ENCODE peak calls at places on chromosomes 12 and 14, in five cellular contexts. One of them, this sample, is unnamed.

GRCh38 chr14:54275997-54276396 is 120.8 kb upstream of the CDKN3 start:
- DNase-seq in CD4-positive, alpha-beta T cell: no peak
- DNase-seq in substantia nigra: no peak
- DNase-seq in upper lobe of left lung: no peak
- DNase-seq in caudate nucleus: no peak
- DNase-seq in this sample: no peak

GRCh38 chr12:38137716-38138115 is 178.9 kb upstream of the ALG10B start:
- DNase-seq in CD4-positive, alpha-beta T cell: no peak
- DNase-seq in substantia nigra: no peak
- DNase-seq in upper lobe of left lung: peak
- DNase-seq in caudate nucleus: no peak
- DNase-seq in this sample: no peak

GRCh38 chr14:20697273-20698017 is 8.9 kb downstream of the ANG start:
- DNase-seq in CD4-positive, alpha-beta T cell: peak
- DNase-seq in substantia nigra: peak
- DNase-seq in upper lobe of left lung: no peak
- DNase-seq in caudate nucleus: peak
- DNase-seq in this sample: peak

GRCh38 chr12:124471828-124472227 is 95.6 kb downstream of the NCOR2 start:
- DNase-seq in CD4-positive, alpha-beta T cell: no peak
- DNase-seq in substantia nigra: no peak
- DNase-seq in upper lobe of left lung: no peak
- DNase-seq in caudate nucleus: no peak
- DNase-seq in this sample: no peak

GRCh38 chr14:32508281-32508680 is 179.2 kb downstream of the AKAP6 start:
- DNase-seq in CD4-positive, alpha-beta T cell: no peak
- DNase-seq in substantia nigra: no peak
- DNase-seq in upper lobe of left lung: no peak
- DNase-seq in caudate nucleus: no peak
- DNase-seq in this sample: no peak

GRCh38 chr12:43407816-43408645 is 144.0 kb downstream of the ADAMTS20 start:
- DNase-seq in CD4-positive, alpha-beta T cell: no peak
- DNase-seq in substantia nigra: no peak
- DNase-seq in upper lobe of left lung: no peak
- DNase-seq in caudate nucleus: no peak
- DNase-seq in this sample: no peak

GRCh38 chr12:12560587-12561304 is 1.9 kb downstream of the DUSP16 start:
- DNase-seq in CD4-positive, alpha-beta T cell: peak
- DNase-seq in substantia nigra: no peak
- DNase-seq in upper lobe of left lung: no peak
- DNase-seq in caudate nucleus: peak
- DNase-seq in this sample: peak

GRCh38 chr12:58253663-58254062 is 312.3 kb downstream of the ATP23 start:
- DNase-seq in CD4-positive, alpha-beta T cell: no peak
- DNase-seq in substantia nigra: no peak
- DNase-seq in upper lobe of left lung: no peak
- DNase-seq in caudate nucleus: no peak
- DNase-seq in this sample: no peak

GRCh38 chr12:124668602-124669001 is 101.2 kb upstream of the NCOR2 start:
- DNase-seq in CD4-positive, alpha-beta T cell: no peak
- DNase-seq in substantia nigra: no peak
- DNase-seq in upper lobe of left lung: no peak
- DNase-seq in caudate nucleus: no peak
- DNase-seq in this sample: no peak

GRCh38 chr12:49832836-49833421 is 4.7 kb upstream of the NCKAP5L start:
- DNase-seq in CD4-positive, alpha-beta T cell: no peak
- DNase-seq in substantia nigra: no peak
- DNase-seq in upper lobe of left lung: no peak
- DNase-seq in caudate nucleus: no peak
- DNase-seq in this sample: no peak

DNA sequence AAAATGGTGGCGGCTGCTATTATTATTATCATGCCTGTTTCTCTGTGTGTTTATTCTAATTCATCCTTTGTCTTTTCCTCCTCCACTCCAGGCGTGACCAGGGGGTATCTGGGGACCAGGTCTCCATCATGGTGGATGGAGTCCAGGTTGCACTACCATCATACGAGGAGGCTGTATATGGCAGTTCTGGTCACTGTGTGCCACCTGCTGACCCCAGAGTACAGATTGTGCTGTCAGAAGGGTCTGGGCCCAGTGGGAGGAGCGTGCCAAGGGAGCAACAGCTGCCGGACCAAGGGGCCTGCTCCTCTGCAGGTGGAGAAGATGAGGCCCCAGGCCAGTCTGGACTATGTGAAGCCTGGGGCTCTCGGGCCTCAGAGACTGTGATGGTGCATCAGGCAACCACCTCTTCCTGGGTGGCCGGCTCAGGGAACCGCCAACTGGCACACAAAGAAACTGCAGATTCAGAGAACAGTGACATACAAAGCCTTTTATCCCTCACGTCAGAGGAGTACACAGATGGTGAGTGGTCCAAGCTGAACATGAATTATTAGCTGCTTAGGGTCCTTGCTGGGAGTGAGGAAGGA is 58.3 kb upstream of the SRSF5 start:
- DNase-seq in CD4-positive, alpha-beta T cell: peak
- DNase-seq in substantia nigra: peak
- DNase-seq in upper lobe of left lung: no peak
- DNase-seq in caudate nucleus: no peak
- DNase-seq in this sample: no peak
- H3K27ac ChIP-seq in CD4-positive, alpha-beta T cell: no peak
- H3K27ac ChIP-seq in substantia nigra: peak
- H3K27ac ChIP-seq in upper lobe of left lung: peak
- H3K27ac ChIP-seq in caudate nucleus: no peak
- H3K27ac ChIP-seq in this sample: no peak

DNA sequence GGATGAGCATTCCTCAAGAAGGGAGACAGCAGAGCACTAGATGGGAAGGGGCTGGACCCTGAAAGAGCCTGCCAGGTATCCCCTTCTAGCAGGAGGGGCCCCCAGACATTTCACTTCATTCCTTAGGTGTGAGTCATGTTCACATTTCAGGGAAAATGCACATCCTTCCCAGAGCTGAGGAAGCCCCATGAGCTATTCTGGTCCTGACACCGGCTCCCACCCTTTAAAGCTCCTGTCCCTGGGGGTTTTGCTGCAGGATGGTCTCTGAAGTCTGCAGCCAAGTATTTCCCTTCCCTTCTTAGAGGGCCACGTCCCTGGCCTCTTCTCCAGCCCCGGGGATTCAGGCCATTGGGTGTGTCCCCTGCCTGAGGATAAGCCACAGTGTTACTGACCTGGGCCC is 267.0 kb downstream of the CACNA1C start:
- DNase-seq in CD4-positive, alpha-beta T cell: no peak
- DNase-seq in substantia nigra: no peak
- DNase-seq in upper lobe of left lung: no peak
- DNase-seq in caudate nucleus: no peak
- DNase-seq in this sample: no peak
- H3K27ac ChIP-seq in CD4-positive, alpha-beta T cell: no peak
- H3K27ac ChIP-seq in substantia nigra: no peak
- H3K27ac ChIP-seq in upper lobe of left lung: peak
- H3K27ac ChIP-seq in caudate nucleus: no peak
- H3K27ac ChIP-seq in this sample: no peak

GRCh38 chr12:121630791-121631190 is 4.5 kb downstream of the ORAI1 start:
- DNase-seq in CD4-positive, alpha-beta T cell: no peak
- DNase-seq in substantia nigra: no peak
- DNase-seq in upper lobe of left lung: no peak
- DNase-seq in caudate nucleus: no peak
- DNase-seq in this sample: no peak

GRCh38 chr12:121634836-121635235 is 8.5 kb downstream of the ORAI1 start:
- DNase-seq in CD4-positive, alpha-beta T cell: no peak
- DNase-seq in substantia nigra: no peak
- DNase-seq in upper lobe of left lung: no peak
- DNase-seq in caudate nucleus: no peak
- DNase-seq in this sample: no peak

GRCh38 chr12:121628536-121628935 is 2.2 kb downstream of the ORAI1 start:
- DNase-seq in CD4-positive, alpha-beta T cell: no peak
- DNase-seq in substantia nigra: no peak
- DNase-seq in upper lobe of left lung: no peak
- DNase-seq in caudate nucleus: no peak
- DNase-seq in this sample: no peak

GRCh38 chr12:121628037-121628436 is 1.7 kb downstream of the ORAI1 start:
- DNase-seq in CD4-positive, alpha-beta T cell: no peak
- DNase-seq in substantia nigra: no peak
- DNase-seq in upper lobe of left lung: no peak
- DNase-seq in caudate nucleus: no peak
- DNase-seq in this sample: no peak

DNA sequence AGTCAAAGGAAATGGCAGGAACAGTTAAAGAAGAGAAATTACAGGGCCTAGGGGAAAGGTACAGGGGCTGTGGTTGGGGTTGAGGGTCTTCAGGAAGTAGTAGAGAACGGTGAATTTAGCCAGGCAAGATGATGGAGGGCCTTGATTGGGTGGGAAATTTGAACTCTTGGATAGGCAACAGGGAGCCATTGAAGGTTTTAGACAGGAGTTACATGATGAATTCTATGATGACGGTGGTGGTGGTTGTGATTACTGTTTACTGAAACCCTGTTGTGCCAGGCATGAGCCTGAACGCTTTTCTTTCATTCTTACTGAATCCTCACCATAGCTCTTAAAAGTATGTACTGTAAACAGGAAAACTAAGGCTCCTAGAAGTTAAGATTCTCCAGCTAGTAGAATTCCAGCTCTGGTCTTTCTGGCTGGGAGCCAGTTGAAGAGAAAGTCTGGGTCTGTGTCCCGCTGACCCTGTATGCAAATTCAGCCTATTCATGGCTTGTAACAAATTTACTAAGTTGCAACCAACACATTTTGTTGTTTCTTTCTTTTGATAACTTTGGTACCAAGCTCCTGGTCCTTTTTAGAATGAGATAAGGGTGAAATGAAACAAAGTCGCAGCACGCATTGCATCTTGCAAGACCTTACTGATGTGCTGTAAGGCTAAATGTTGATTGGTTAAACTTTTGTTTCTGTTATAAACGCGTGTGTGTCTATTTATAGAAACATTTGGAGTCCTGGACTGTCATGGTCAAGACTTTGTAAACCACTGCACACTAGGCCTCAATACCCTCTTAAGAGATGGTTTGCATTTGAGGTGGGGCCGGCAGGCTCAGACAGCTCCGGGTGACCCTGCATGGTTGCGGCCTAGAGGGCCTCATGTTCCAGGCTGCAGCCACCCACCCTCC is 6.0 kb downstream of the ORAI1 start:
- DNase-seq in CD4-positive, alpha-beta T cell: no peak
- DNase-seq in substantia nigra: no peak
- DNase-seq in upper lobe of left lung: no peak
- DNase-seq in caudate nucleus: no peak
- DNase-seq in this sample: no peak
- H3K27ac ChIP-seq in CD4-positive, alpha-beta T cell: peak
- H3K27ac ChIP-seq in substantia nigra: no peak
- H3K27ac ChIP-seq in upper lobe of left lung: peak
- H3K27ac ChIP-seq in caudate nucleus: no peak
- H3K27ac ChIP-seq in this sample: no peak

GRCh38 chr14:64968651-64969050 is 3.5 kb downstream of the RAB15 start:
- DNase-seq in CD4-positive, alpha-beta T cell: no peak
- DNase-seq in substantia nigra: no peak
- DNase-seq in upper lobe of left lung: no peak
- DNase-seq in caudate nucleus: no peak
- DNase-seq in this sample: no peak
- H3K27ac ChIP-seq in CD4-positive, alpha-beta T cell: no peak
- H3K27ac ChIP-seq in substantia nigra: no peak
- H3K27ac ChIP-seq in upper lobe of left lung: no peak
- H3K27ac ChIP-seq in caudate nucleus: no peak
- H3K27ac ChIP-seq in this sample: no peak

GRCh38 chr12:95796982-95797289 is 6.4 kb upstream of the NTN4 start:
- DNase-seq in CD4-positive, alpha-beta T cell: no peak
- DNase-seq in substantia nigra: no peak
- DNase-seq in upper lobe of left lung: no peak
- DNase-seq in caudate nucleus: no peak
- DNase-seq in this sample: no peak

GRCh38 chr12:95790912-95791849 is 617 bp upstream of the NTN4 start:
- DNase-seq in CD4-positive, alpha-beta T cell: no peak
- DNase-seq in substantia nigra: no peak
- DNase-seq in upper lobe of left lung: peak
- DNase-seq in caudate nucleus: no peak
- DNase-seq in this sample: no peak

GRCh38 chr12:95796225-95796981 is 5.8 kb upstream of the NTN4 start:
- DNase-seq in CD4-positive, alpha-beta T cell: no peak
- DNase-seq in substantia nigra: no peak
- DNase-seq in upper lobe of left lung: no peak
- DNase-seq in caudate nucleus: no peak
- DNase-seq in this sample: no peak
- H3K27ac ChIP-seq in CD4-positive, alpha-beta T cell: no peak
- H3K27ac ChIP-seq in substantia nigra: no peak
- H3K27ac ChIP-seq in upper lobe of left lung: no peak
- H3K27ac ChIP-seq in caudate nucleus: no peak
- H3K27ac ChIP-seq in this sample: no peak

This sample was measured in tibial nerve.